ENCODE peak calls at places on chromosomes 4 and X, in four cellular contexts. D is pancreas, V is LNCaP clone FGC, N is adrenal gland. O is an unnamed sample.

GRCh38 chrX:153551135-153551534 is 33.7 kb downstream of the ATP2B3 start:
- DNase-seq in V (no peak), N (no peak), D (no peak), O (no peak)

GRCh38 chr4:61214680-61215079 is 14.6 kb downstream of the ADGRL3 start:
- DNase-seq in N (peak), V (no peak), D (no peak), O (no peak)

GRCh38 chr4:156252300-156253016 is 298.8 kb upstream of the CTSO start:
- DNase-seq in V (no peak), N (no peak), D (no peak), O (no peak)

GRCh38 chrX:30735839-30736238 is 82.6 kb downstream of the GK start:
- DNase-seq in V (peak), D (peak), N (peak), O (peak)

GRCh38 chrX:2301901-2302300 is 198.9 kb downstream of the DHRSX start:
- DNase-seq in D (no peak), N (no peak), V (no peak), O (no peak)

GRCh38 chrX:44462851-44463250 is 79.8 kb downstream of the FUNDC1 start:
- DNase-seq in D (no peak), N (no peak), V (no peak), O (no peak)

GRCh38 chr4:145909331-145909730 is 29.3 kb downstream of the ZNF827 start:
- DNase-seq in V (no peak), N (peak), D (no peak), O (peak)

GRCh38 chr4:5370286-5370685 is 319.0 kb downstream of the STK32B start:
- DNase-seq in V (no peak), N (no peak), D (no peak), O (no peak)

GRCh38 chrX:137212078-137212632 is 178.4 kb upstream of the GPR101 start:
- DNase-seq in V (no peak), N (no peak), D (no peak), O (no peak)

GRCh38 chr4:177405508-177405907 is 36.7 kb downstream of the AGA start:
- DNase-seq in N (no peak), D (no peak), V (no peak), O (no peak)

GRCh38 chrX:154097003-154097596 is 417 bp downstream of the MECP2 start:
- DNase-seq in V (no peak), D (peak), N (peak), O (peak)

GRCh38 chr4:183362036-183362435 is 39.8 kb upstream of the CLDN24 start:
- DNase-seq in D (no peak), V (no peak), N (no peak), O (no peak)

GRCh38 chr4:147515220-147515936 is 34.5 kb downstream of the EDNRA start:
- DNase-seq in D (no peak), V (no peak), N (no peak), O (no peak)

GRCh38 chrX:72539822-72540221 is 32.8 kb downstream of the HDAC8 start:
- DNase-seq in N (no peak), D (no peak), V (no peak), O (peak)

GRCh38 chrX:115362334-115363095 is 73.0 kb downstream of the LUZP4 start:
- DNase-seq in V (no peak), N (no peak), D (no peak), O (no peak)

GRCh38 chr4:10006236-10006603 is 15.1 kb downstream of the SLC2A9 start:
- DNase-seq in D (no peak), V (peak), N (no peak), O (peak)

GRCh38 chr4:85391011-85391410 is 83.9 kb upstream of the ARHGAP24 start:
- DNase-seq in N (no peak), V (no peak), D (no peak), O (no peak)